ENCODE peak calls at places on chromosomes 6 and 20, in four cellular contexts. T, V, P and Z are unnamed samples.

GRCh38 chr20:46131396-46131795 is 13.3 kb downstream of the CD40 start:
- DNase-seq in T (no peak), V (peak), P (no peak), Z (no peak)

GRCh38 chr6:87943191-87943590 is 104.5 kb upstream of the SPACA1 start:
- DNase-seq in T (no peak), V (no peak), P (no peak), Z (no peak)

GRCh38 chr6:104969108-104969507 is 12.2 kb downstream of the LIN28B start:
- DNase-seq in T (no peak), V (no peak), P (no peak), Z (no peak)

GRCh38 chr6:151948007-151948745 is 140.7 kb downstream of the ESR1 start:
- DNase-seq in T (no peak), V (no peak), P (peak), Z (no peak)

GRCh38 chr20:17171750-17172149 is 55.1 kb upstream of the PCSK2 start:
- DNase-seq in T (no peak), V (no peak), P (no peak), Z (no peak)

GRCh38 chr20:51259455-51259854 is 236.5 kb upstream of the KCNG1 start:
- DNase-seq in T (no peak), V (no peak), P (no peak), Z (no peak)

GRCh38 chr6:119612871-119613515 is 263.4 kb upstream of the MAN1A1 start:
- DNase-seq in T (no peak), V (peak), P (peak), Z (peak)

GRCh38 chr6:136738178-136739057 is 53.9 kb downstream of the MAP3K5 start:
- DNase-seq in T (no peak), V (no peak), P (no peak), Z (peak)

GRCh38 chr6:149414822-149415221 is 14.8 kb downstream of the SUMO4 start:
- DNase-seq in T (no peak), V (no peak), P (no peak), Z (no peak)